ENCODE peak calls at places on chromosomes 1 and 21, in five cellular contexts. I is activated CD4-positive, alpha-beta T cell treated with anti-CD3 and anti-CD28 coated beads, Interleukin-2, amount 50 U/mL, for 48 hours; Z is NCI-H1105 treated with DMSO at 0.1 percent for 48 hours; H is effector CD8-positive, alpha-beta T cell; F is Ammon's horn. D is an unnamed sample.

GRCh38 chr1:184567016-184567415 is 180.2 kb downstream of the C1orf21 start:
- DNase-seq in Z (no peak), F (no peak), I (no peak), H (no peak), D (no peak)

GRCh38 chr21:36813071-36813470 is 114.2 kb downstream of the SIM2 start:
- DNase-seq in H (no peak), Z (no peak), I (no peak), F (no peak), D (no peak)

GRCh38 chr1:84143796-84144565 is at the start of gene PRKACB:
- DNase-seq in F (peak), Z (no peak), I (no peak), H (no peak), D (no peak)

GRCh38 chr21:16195476-16195875 is 465.7 kb downstream of the USP25 start:
- DNase-seq in Z (no peak), F (no peak), H (no peak), I (no peak), D (no peak)

GRCh38 chr1:233034845-233035244 is 84.4 kb downstream of the NTPCR start:
- DNase-seq in F (no peak), Z (no peak), I (no peak), H (no peak), D (no peak)

GRCh38 chr21:36047139-36047538 is 13.2 kb downstream of the SETD4 start:
- DNase-seq in H (no peak), I (no peak), Z (no peak), F (peak), D (no peak)

GRCh38 chr1:220235462-220235861 is 36.8 kb downstream of the RAB3GAP2 start:
- DNase-seq in I (no peak), F (no peak), Z (peak), H (no peak), D (peak)

GRCh38 chr1:10738125-10738746 is 58.2 kb downstream of the CASZ1 start:
- DNase-seq in Z (peak), F (no peak), H (no peak), I (no peak), D (no peak)

GRCh38 chr21:42250422-42251403 is 31.8 kb downstream of the ABCG1 start:
- DNase-seq in H (no peak), F (no peak), I (no peak), Z (no peak), D (no peak)

GRCh38 chr1:88595355-88595754 is 88.7 kb upstream of the PKN2 start:
- DNase-seq in H (no peak), I (no peak), F (no peak), Z (peak), D (no peak)

GRCh38 chr1:71834570-71835441 is 447.5 kb downstream of the NEGR1 start:
- DNase-seq in F (no peak), I (no peak), H (no peak), Z (peak), D (no peak)

GRCh38 chr1:184014271-184014670 is 23.3 kb downstream of the COLGALT2 start:
- DNase-seq in H (no peak), I (no peak), F (no peak), Z (no peak), D (no peak)

GRCh38 chr1:44947774-44948311 is 38.6 kb downstream of the EIF2B3 start:
- DNase-seq in I (no peak), F (no peak), H (no peak), Z (no peak), D (no peak)

GRCh38 chr1:58964880-58965279 is 181.0 kb upstream of the JUN start:
- DNase-seq in Z (no peak), H (no peak), F (no peak), I (no peak), D (no peak)

GRCh38 chr1:168116327-168116799 is 20.4 kb downstream of the GPR161 start:
- DNase-seq in I (no peak), H (no peak), F (no peak), Z (no peak), D (no peak)

GRCh38 chr21:15065381-15066230 is 806 bp upstream of the NRIP1 start:
- DNase-seq in F (peak), H (peak), I (peak), Z (no peak), D (no peak)

GRCh38 chr1:179930867-179931266 is 23.7 kb upstream of the CEP350 start:
- DNase-seq in H (no peak), Z (no peak), F (no peak), I (no peak), D (no peak)

GRCh38 chr1:26957306-26957705 is 3.0 kb downstream of the KDF1 start:
- DNase-seq in Z (no peak), F (no peak), H (no peak), I (no peak), D (no peak)

GRCh38 chr1:215273838-215274516 is 191.4 kb downstream of the KCNK2 start:
- DNase-seq in F (no peak), H (no peak), Z (no peak), I (no peak), D (no peak)

GRCh38 chr1:5265416-5266075 is 611.1 kb downstream of the AJAP1 start:
- DNase-seq in H (no peak), F (no peak), I (no peak), Z (no peak), D (no peak)

D was measured in NCI-H1436 treated with DMSO at 0.1 percent for 48 hours.